ENCODE peak calls at places on chromosome 20, in six cellular contexts. P, I, V, U, H and N are unnamed samples.
A peak's percentile ranks its signal among the peaks of the same experiment; 100 is the strongest.

GRCh38 chr20:25053207-25054132 is 4.5 kb downstream of the ACSS1 start:
- DNase-seq in P (peak; percentile 37), I (no peak), V (peak; percentile 22), U (peak; percentile 26), H (no peak), N (no peak)

GRCh38 chr20:20318318-20319161 is 49.4 kb upstream of the INSM1 start:
- DNase-seq in P (no peak), I (no peak), V (no peak), U (no peak), H (no peak), N (no peak)

GRCh38 chr20:57470212-57470522 is 54.8 kb downstream of the CTCFL start:
- DNase-seq in P (no peak), I (no peak), V (no peak), U (no peak), H (no peak), N (no peak)

GRCh38 chr20:37573626-37574198 is 46.0 kb upstream of the BLCAP start:
- DNase-seq in P (no peak), I (no peak), V (no peak), U (peak; percentile 2), H (no peak), N (no peak)

GRCh38 chr20:38859070-38859690 is 53.7 kb downstream of the PPP1R16B start:
- DNase-seq in P (no peak), I (no peak), V (peak; percentile 47), U (no peak), H (peak; percentile 42), N (no peak)

GRCh38 chr20:44720617-44720993 is 5.4 kb downstream of the CCN5 start:
- DNase-seq in P (no peak), I (no peak), V (no peak), U (no peak), H (no peak), N (peak; percentile 89)

GRCh38 chr20:38818113-38819065 is 12.9 kb downstream of the PPP1R16B start:
- DNase-seq in P (no peak), I (no peak), V (no peak), U (no peak), H (no peak), N (no peak)

GRCh38 chr20:59825944-59826759 is 107.3 kb downstream of the SYCP2 start:
- DNase-seq in P (peak; percentile 57), I (no peak), V (peak; percentile 93), U (peak; percentile 68), H (no peak), N (no peak)

GRCh38 chr20:50052550-50052949 is 60.4 kb downstream of the UBE2V1 start:
- DNase-seq in P (no peak), I (no peak), V (no peak), U (no peak), H (no peak), N (no peak)

GRCh38 chr20:12410783-12411182 is 493.1 kb downstream of the BTBD3 start:
- DNase-seq in P (no peak), I (no peak), V (no peak), U (no peak), H (no peak), N (no peak)
- TF ChIP-seq POLR2A in P (no peak), I (no peak), V (no peak), U (no peak), H (no peak), N (no peak)

GRCh38 chr20:35652641-35653429 is 11.9 kb downstream of the CPNE1 start:
- DNase-seq in P (no peak), I (no peak), V (no peak), U (no peak), H (no peak), N (no peak)
- TF ChIP-seq POLR2A in P (no peak), I (peak; percentile 16), V (no peak), U (no peak), H (peak; percentile 36), N (no peak)

DNA sequence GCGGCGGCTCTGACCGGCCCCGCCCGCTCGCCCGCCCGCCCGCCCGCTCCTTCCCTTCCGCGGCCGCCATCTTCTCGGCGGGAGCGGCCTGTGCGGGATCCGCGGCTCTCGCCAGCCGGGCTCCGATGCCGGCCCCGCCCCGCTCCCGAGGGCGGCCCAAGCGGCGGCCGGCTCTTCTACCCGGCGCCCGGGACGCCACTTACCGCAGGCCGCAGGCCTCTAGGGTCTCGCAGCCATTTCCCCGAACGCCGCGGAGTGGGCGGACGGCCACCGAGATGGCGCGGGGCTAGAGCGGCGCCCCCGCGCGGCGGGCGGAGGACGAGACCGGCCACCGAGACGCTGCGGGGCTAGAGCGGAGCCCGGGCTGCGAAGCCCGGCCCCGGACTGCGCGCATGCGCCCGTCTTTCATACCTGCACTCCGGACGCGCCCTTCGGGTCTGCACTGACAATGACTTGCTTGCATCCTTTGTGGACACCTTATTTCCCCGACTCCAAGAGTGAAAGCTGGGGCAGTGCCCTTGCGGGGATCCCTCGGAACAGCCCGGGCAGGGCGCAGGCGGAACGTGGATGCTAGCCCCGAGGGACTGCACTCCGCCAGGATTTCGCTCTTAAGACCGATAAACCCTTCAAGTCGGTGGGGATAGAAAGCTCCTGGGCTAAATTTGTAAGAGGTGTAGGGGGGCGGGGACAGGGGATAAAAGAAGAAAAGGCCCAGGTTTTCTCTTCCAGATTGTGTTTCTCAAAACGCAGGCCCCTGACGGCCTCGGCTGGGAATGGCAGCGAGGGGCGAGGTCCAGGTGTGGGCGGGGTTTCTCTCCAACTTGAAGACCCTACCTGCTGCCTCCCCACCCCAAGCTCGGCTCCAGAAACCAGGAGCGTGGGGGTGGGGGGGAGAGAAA is at the start of gene DIDO1:
- DNase-seq in P (peak; percentile 93), I (peak; percentile 87), V (peak; percentile 94), U (peak; percentile 92), H (peak; percentile 95), N (peak; percentile 97)
- TF ChIP-seq POLR2A in P (peak; percentile 58), I (peak; percentile 60), V (peak; percentile 75), U (peak; percentile 28), H (no peak), N (peak; percentile 31)

DNA sequence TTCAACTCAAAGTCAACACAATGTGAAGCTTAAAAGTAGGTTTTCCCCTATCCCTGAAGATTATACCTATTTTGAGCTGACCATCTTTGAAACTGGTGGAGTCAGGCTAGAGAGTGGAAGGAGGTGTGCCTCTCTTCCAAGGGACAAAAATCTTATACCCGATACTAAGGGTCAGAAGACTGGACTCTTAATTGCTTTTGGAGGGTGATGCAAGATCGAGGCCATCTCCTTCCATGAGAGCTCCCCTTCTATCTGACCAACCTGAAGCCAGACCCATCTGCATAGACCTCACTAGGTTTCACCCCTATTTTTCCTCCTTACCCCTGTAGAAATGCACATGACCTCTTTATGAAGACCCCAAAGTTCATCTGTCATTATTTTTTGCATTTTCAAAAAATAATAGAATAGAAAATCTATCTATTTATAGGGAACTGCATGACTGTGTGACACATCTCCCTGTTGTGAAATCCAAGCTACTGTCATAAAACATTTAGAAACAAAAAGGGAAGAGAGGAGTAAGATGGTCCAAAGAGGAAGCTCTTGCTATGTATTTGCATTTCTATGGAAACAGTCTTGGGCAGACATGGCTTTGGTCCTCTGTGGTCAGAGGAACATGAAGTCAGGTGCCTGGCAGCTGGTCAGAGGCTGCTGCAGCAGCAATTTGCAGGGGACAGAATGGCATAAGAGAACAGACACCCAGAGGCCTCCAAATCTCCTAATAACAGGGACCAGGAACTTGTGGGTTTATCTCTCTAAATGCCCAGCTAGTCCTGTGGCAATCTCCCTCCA is 349.2 kb downstream of the MAFB start:
- DNase-seq in P (peak; percentile 17), I (no peak), V (peak; percentile 23), U (no peak), H (no peak), N (no peak)
- TF ChIP-seq POLR2A in P (no peak), I (no peak), V (no peak), U (no peak), H (no peak), N (no peak)

DNA sequence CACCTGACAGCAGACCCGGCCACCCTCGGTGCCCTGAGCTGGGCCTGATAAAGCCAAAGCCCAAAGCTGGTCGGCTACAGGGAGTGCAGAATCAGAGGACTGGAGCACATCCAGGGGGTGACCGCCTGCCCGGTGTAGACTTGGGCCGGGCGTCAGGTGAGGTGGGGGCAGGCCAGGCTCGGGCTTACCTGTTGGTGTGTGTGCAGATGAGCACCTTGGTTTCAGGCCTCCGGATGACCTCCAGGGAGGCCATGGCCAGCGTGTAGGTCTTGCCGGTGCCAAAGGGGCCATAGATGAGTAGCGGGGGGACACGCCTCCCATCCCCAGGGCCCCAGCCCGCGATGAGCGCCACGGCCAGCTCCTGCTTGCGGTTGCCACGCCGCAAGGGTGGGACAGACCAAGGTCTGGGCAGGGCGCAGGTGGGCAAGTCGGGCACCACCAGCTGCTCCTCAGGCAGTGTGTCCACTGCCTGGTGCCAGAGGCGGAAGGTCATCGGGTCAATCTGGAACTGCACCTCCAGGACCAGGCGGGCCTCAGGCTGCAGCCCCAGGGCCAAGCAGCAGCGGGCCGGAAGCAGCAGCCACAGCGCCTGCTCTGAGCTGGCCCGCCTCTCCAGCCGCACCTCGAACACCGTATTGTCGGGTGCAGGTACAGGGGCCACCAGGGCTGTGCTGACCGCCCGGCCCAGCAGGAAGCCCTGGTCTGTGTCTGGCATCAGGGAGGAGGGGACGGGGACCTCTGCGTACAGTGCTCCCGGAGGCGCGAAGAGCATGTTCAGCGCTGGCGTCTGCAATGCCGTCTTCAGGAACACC is 5.7 kb downstream of the HELZ2 start:
- DNase-seq in P (no peak), I (no peak), V (no peak), U (no peak), H (no peak), N (no peak)
- TF ChIP-seq POLR2A in P (no peak), I (no peak), V (no peak), U (no peak), H (no peak), N (no peak)

DNA sequence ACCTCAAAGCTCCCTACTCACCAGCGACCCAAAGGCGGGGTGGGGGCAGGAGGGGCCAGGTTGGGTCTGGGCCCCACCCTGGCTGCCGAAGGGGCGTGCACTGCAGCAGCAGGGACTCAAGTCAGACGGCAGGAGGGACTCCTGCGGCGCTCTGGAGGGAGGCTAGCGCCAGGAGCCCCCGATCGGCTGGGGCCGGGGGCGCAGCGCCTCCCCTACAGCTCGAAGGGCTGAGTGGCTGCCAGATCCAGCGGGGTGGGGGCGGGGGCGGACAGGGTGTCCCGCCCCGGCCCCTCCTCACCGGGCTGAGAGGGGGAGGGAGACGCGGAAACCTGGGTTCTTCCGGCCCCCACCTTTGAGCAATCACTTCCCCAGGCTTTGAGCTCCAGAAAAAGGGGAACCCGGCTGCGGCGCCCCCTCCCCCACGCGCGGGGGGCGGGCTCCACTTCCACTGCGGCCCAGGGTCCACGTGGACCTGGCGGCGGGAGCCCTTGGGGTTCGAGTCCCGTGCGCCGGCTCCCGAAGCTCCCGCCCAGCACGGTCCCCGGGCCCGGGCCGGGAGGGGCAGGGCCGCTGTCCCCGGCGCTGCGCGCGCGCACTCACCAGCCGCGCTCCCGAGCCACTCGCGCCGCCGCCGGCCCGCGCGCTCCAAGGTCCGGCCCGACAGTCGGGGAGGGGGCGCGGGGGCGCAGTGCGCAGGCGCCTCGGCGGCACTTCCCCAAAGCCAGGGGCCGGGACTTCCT is at the start of gene RGS19:
- DNase-seq in P (peak; percentile 85), I (peak; percentile 70), V (peak; percentile 76), U (peak; percentile 82), H (peak; percentile 70), N (peak; percentile 79)
- TF ChIP-seq POLR2A in P (no peak), I (no peak), V (no peak), U (no peak), H (no peak), N (peak; percentile 35)